ENCODE peak calls at places on chromosomes 16 and 17, in six cellular contexts. T is omental fat pad; G is hypothalamus; U is activated naive CD8-positive, alpha-beta T cell treated with anti-CD3 and anti-CD28 coated beads, Interleukin-2, amount 50 U/mL, for 16 hours; M is NCI-H2029 treated with DMSO at 0.1 percent for 48 hours; P is thoracic aorta. I is an unnamed sample.

GRCh38 chr17:34499576-34499975 is 79.8 kb upstream of the TMEM132E start:
- DNase-seq in T (no peak), G (no peak), U (no peak), M (no peak), P (no peak), I (no peak)

GRCh38 chr16:9136596-9136995 is 45.2 kb downstream of the HAPSTR1 start:
- DNase-seq in T (no peak), G (no peak), U (no peak), M (no peak), P (no peak), I (no peak)

GRCh38 chr17:44219126-44219635 is 294 bp downstream of the UBTF start:
- DNase-seq in T (no peak), G (no peak), U (peak), M (no peak), P (no peak), I (peak)

GRCh38 chr16:30949655-30950515 is 1.0 kb downstream of the ORAI3 start:
- DNase-seq in T (peak), G (peak), U (no peak), M (no peak), P (no peak), I (peak)

GRCh38 chr16:3004781-3005284 is 7.9 kb upstream of the CLDN9 start:
- DNase-seq in T (no peak), G (no peak), U (no peak), M (no peak), P (no peak), I (no peak)

GRCh38 chr16:84585886-84586285 is 32.0 kb downstream of the COTL1 start:
- DNase-seq in T (no peak), G (peak), U (no peak), M (no peak), P (no peak), I (no peak)

GRCh38 chr17:8175795-8176196 is 384 bp downstream of the TMEM107 start:
- DNase-seq in T (no peak), G (no peak), U (no peak), M (no peak), P (no peak), I (no peak)

GRCh38 chr16:31201511-31202401 is 804 bp downstream of the PYCARD start:
- DNase-seq in T (no peak), G (peak), U (no peak), M (no peak), P (no peak), I (no peak)

GRCh38 chr16:27431773-27432599 is 30.0 kb downstream of the IL21R start:
- DNase-seq in T (no peak), G (no peak), U (no peak), M (no peak), P (no peak), I (no peak)

GRCh38 chr16:67531247-67531646 is 2.6 kb downstream of the RIPOR1 start:
- DNase-seq in T (no peak), G (no peak), U (no peak), M (no peak), P (no peak), I (no peak)

GRCh38 chr17:47720754-47721533 is 12.1 kb upstream of the TBX21 start:
- DNase-seq in T (no peak), G (no peak), U (peak), M (no peak), P (no peak), I (no peak)

GRCh38 chr17:57943140-57943539 is 12.1 kb downstream of the CUEDC1 start:
- DNase-seq in T (no peak), G (no peak), U (no peak), M (no peak), P (no peak), I (no peak)

GRCh38 chr17:63542942-63543821 is 7.1 kb upstream of the DCAF7 start:
- DNase-seq in T (no peak), G (no peak), U (no peak), M (peak), P (no peak), I (no peak)

GRCh38 chr17:29283496-29283895 is 10.5 kb downstream of the NUFIP2 start:
- DNase-seq in T (no peak), G (no peak), U (no peak), M (no peak), P (no peak), I (no peak)

GRCh38 chr16:52634528-52634927 is 87.6 kb upstream of the TOX3 start:
- DNase-seq in T (no peak), G (no peak), U (no peak), M (no peak), P (no peak), I (no peak)

GRCh38 chr16:66568355-66568754 is 2.1 kb downstream of the CMTM1 start:
- DNase-seq in T (no peak), G (no peak), U (no peak), M (no peak), P (no peak), I (no peak)

GRCh38 chr17:39236981-39237441 is 11.3 kb upstream of the STAC2 start:
- DNase-seq in T (no peak), G (no peak), U (no peak), M (no peak), P (no peak), I (no peak)

GRCh38 chr17:79970576-79971068 is 65.0 kb downstream of the TBC1D16 start:
- DNase-seq in T (no peak), G (no peak), U (no peak), M (no peak), P (no peak), I (no peak)

GRCh38 chr17:50556803-50557202 is 3.7 kb upstream of the CACNA1G start:
- DNase-seq in T (no peak), G (peak), U (no peak), M (peak), P (no peak), I (no peak)

GRCh38 chr16:50268352-50268751 is 2.0 kb downstream of the ADCY7 start:
- DNase-seq in T (no peak), G (no peak), U (no peak), M (no peak), P (no peak), I (no peak)

GRCh38 chr16:8720967-8721692 is 46.7 kb downstream of the ABAT start:
- DNase-seq in T (no peak), G (no peak), U (no peak), M (no peak), P (no peak), I (no peak)

GRCh38 chr17:75832164-75832651 is 12.0 kb downstream of the UNC13D start:
- DNase-seq in T (no peak), G (no peak), U (no peak), M (no peak), P (no peak), I (peak)

GRCh38 chr17:15649861-15650391 is 30.4 kb upstream of the FBXW10B start:
- DNase-seq in T (no peak), G (no peak), U (no peak), M (no peak), P (no peak), I (peak)

GRCh38 chr17:80815151-80815561 is 176.5 kb upstream of the CHMP6 start:
- DNase-seq in T (no peak), G (no peak), U (no peak), M (no peak), P (no peak), I (no peak)

GRCh38 chr16:85891776-85892166 is 7.2 kb upstream of the IRF8 start:
- DNase-seq in T (no peak), G (no peak), U (no peak), M (no peak), P (no peak), I (no peak)

GRCh38 chr16:11102523-11102898 is 153.5 kb downstream of the SOCS1 start:
- DNase-seq in T (no peak), G (no peak), U (no peak), M (no peak), P (no peak), I (no peak)

GRCh38 chr17:46191332-46192210 is 1.7 kb downstream of the KANSL1 start:
- DNase-seq in T (no peak), G (peak), U (no peak), M (no peak), P (no peak), I (peak)

GRCh38 chr17:58338454-58338841 is 9.9 kb upstream of the TSPOAP1 start:
- DNase-seq in T (no peak), G (no peak), U (no peak), M (no peak), P (no peak), I (no peak)

GRCh38 chr17:9443811-9444210 is 131.8 kb downstream of the STX8 start:
- DNase-seq in T (no peak), G (no peak), U (no peak), M (no peak), P (no peak), I (no peak)

GRCh38 chr17:34826332-34826731 is 134.9 kb downstream of the CCT6B start:
- DNase-seq in T (no peak), G (no peak), U (no peak), M (no peak), P (no peak), I (no peak)

GRCh38 chr16:58695368-58695767 is 10.8 kb upstream of the SLC38A7 start:
- DNase-seq in T (no peak), G (no peak), U (no peak), M (no peak), P (no peak), I (no peak)

GRCh38 chr17:77387891-77388290 is 247.1 kb downstream of the SEC14L1 start:
- DNase-seq in T (no peak), G (no peak), U (no peak), M (no peak), P (no peak), I (no peak)

GRCh38 chr17:48624544-48625501 is 1.3 kb downstream of the HOXB9 start:
- DNase-seq in T (no peak), G (no peak), U (no peak), M (no peak), P (no peak), I (no peak)

GRCh38 chr16:28212532-28212873 is 738 bp upstream of the XPO6 start:
- DNase-seq in T (no peak), G (no peak), U (no peak), M (no peak), P (no peak), I (no peak)

GRCh38 chr17:27471321-27472269 is 15.3 kb downstream of the KSR1 start:
- DNase-seq in T (no peak), G (no peak), U (peak), M (no peak), P (no peak), I (no peak)

GRCh38 chr16:87956169-87956770 is 5.0 kb downstream of the BANP start:
- DNase-seq in T (no peak), G (no peak), U (peak), M (no peak), P (no peak), I (no peak)

GRCh38 chr17:53058031-53058430 is 764.7 kb upstream of the KIF2B start:
- DNase-seq in T (no peak), G (no peak), U (no peak), M (no peak), P (no peak), I (no peak)

GRCh38 chr17:10527419-10527818 is 9.1 kb upstream of the MYH1 start:
- DNase-seq in T (no peak), G (no peak), U (no peak), M (no peak), P (no peak), I (no peak)

GRCh38 chr17:57284984-57285646 is 28.8 kb downstream of the MSI2 start:
- DNase-seq in T (no peak), G (no peak), U (peak), M (no peak), P (no peak), I (no peak)